ENCODE peak calls at places on chromosome 14, in eight cellular contexts. One of them, this sample, is unnamed.

GRCh38 chr14:99072433-99072832 is 199.6 kb downstream of the BCL11B start:
- DNase-seq in endodermal cell: no peak
- DNase-seq in adrenal gland: no peak
- DNase-seq in upper lobe of right lung: no peak
- DNase-seq in left ventricle myocardium inferior: no peak
- DNase-seq in heart right ventricle: no peak
- DNase-seq in stomach: no peak
- DNase-seq in foreskin keratinocyte: no peak
- DNase-seq in this sample: no peak

GRCh38 chr14:102318781-102319276 is 717 bp upstream of the ZNF839 start:
- DNase-seq in endodermal cell: no peak
- DNase-seq in adrenal gland: peak; percentile 30
- DNase-seq in upper lobe of right lung: no peak
- DNase-seq in left ventricle myocardium inferior: no peak
- DNase-seq in heart right ventricle: no peak
- DNase-seq in stomach: no peak
- DNase-seq in foreskin keratinocyte: no peak
- DNase-seq in this sample: no peak

GRCh38 chr14:102957222-102957621 is 34.8 kb downstream of the AMN start:
- DNase-seq in endodermal cell: no peak
- DNase-seq in adrenal gland: no peak
- DNase-seq in upper lobe of right lung: no peak
- DNase-seq in left ventricle myocardium inferior: no peak
- DNase-seq in heart right ventricle: no peak
- DNase-seq in stomach: no peak
- DNase-seq in foreskin keratinocyte: no peak
- DNase-seq in this sample: no peak

GRCh38 chr14:89139404-89140247 is 277.4 kb downstream of the FOXN3 start:
- DNase-seq in endodermal cell: peak; percentile 74
- DNase-seq in adrenal gland: no peak
- DNase-seq in upper lobe of right lung: no peak
- DNase-seq in left ventricle myocardium inferior: no peak
- DNase-seq in heart right ventricle: no peak
- DNase-seq in stomach: no peak
- DNase-seq in foreskin keratinocyte: no peak
- DNase-seq in this sample: no peak

GRCh38 chr14:27389402-27389801 is 791.6 kb upstream of the NOVA1 start:
- DNase-seq in endodermal cell: no peak
- DNase-seq in adrenal gland: no peak
- DNase-seq in upper lobe of right lung: no peak
- DNase-seq in left ventricle myocardium inferior: no peak
- DNase-seq in heart right ventricle: no peak
- DNase-seq in stomach: no peak
- DNase-seq in foreskin keratinocyte: no peak
- DNase-seq in this sample: no peak

GRCh38 chr14:45253754-45254300 is 825 bp upstream of the MIS18BP1 start:
- DNase-seq in endodermal cell: no peak
- DNase-seq in adrenal gland: peak; percentile 32
- DNase-seq in upper lobe of right lung: peak; percentile 75
- DNase-seq in left ventricle myocardium inferior: peak; percentile 32
- DNase-seq in heart right ventricle: peak; percentile 11
- DNase-seq in stomach: no peak
- DNase-seq in foreskin keratinocyte: no peak
- DNase-seq in this sample: peak; percentile 37

GRCh38 chr14:104117341-104118005 is 20.9 kb upstream of the KIF26A start:
- DNase-seq in endodermal cell: peak; percentile 67
- DNase-seq in adrenal gland: no peak
- DNase-seq in upper lobe of right lung: peak; percentile 70
- DNase-seq in left ventricle myocardium inferior: no peak
- DNase-seq in heart right ventricle: no peak
- DNase-seq in stomach: peak; percentile 35
- DNase-seq in foreskin keratinocyte: no peak
- DNase-seq in this sample: no peak

GRCh38 chr14:55976219-55976618 is 142.0 kb upstream of the PELI2 start:
- DNase-seq in endodermal cell: no peak
- DNase-seq in adrenal gland: no peak
- DNase-seq in upper lobe of right lung: no peak
- DNase-seq in left ventricle myocardium inferior: no peak
- DNase-seq in heart right ventricle: no peak
- DNase-seq in stomach: peak; percentile 56
- DNase-seq in foreskin keratinocyte: no peak
- DNase-seq in this sample: no peak

GRCh38 chr14:50821471-50822464 is 9.2 kb downstream of the NIN start:
- DNase-seq in endodermal cell: no peak
- DNase-seq in adrenal gland: no peak
- DNase-seq in upper lobe of right lung: peak; percentile 76
- DNase-seq in left ventricle myocardium inferior: peak; percentile 28
- DNase-seq in heart right ventricle: no peak
- DNase-seq in stomach: peak; percentile 41
- DNase-seq in foreskin keratinocyte: no peak
- DNase-seq in this sample: peak; percentile 53

GRCh38 chr14:102799684-102800562 is 22.7 kb downstream of the TRAF3 start:
- DNase-seq in endodermal cell: no peak
- DNase-seq in adrenal gland: no peak
- DNase-seq in upper lobe of right lung: no peak
- DNase-seq in left ventricle myocardium inferior: no peak
- DNase-seq in heart right ventricle: no peak
- DNase-seq in stomach: no peak
- DNase-seq in foreskin keratinocyte: no peak
- DNase-seq in this sample: no peak

GRCh38 chr14:73607241-73607640 is 5.1 kb upstream of the ACOT6 start:
- DNase-seq in endodermal cell: no peak
- DNase-seq in adrenal gland: no peak
- DNase-seq in upper lobe of right lung: no peak
- DNase-seq in left ventricle myocardium inferior: no peak
- DNase-seq in heart right ventricle: no peak
- DNase-seq in stomach: no peak
- DNase-seq in foreskin keratinocyte: no peak
- DNase-seq in this sample: no peak

GRCh38 chr14:52786887-52787286 is 4.5 kb downstream of the GNPNAT1 start:
- DNase-seq in endodermal cell: no peak
- DNase-seq in adrenal gland: no peak
- DNase-seq in upper lobe of right lung: no peak
- DNase-seq in left ventricle myocardium inferior: no peak
- DNase-seq in heart right ventricle: no peak
- DNase-seq in stomach: no peak
- DNase-seq in foreskin keratinocyte: no peak
- DNase-seq in this sample: no peak

GRCh38 chr14:73599494-73599893 is 7.8 kb downstream of the ACOT4 start:
- DNase-seq in endodermal cell: no peak
- DNase-seq in adrenal gland: no peak
- DNase-seq in upper lobe of right lung: no peak
- DNase-seq in left ventricle myocardium inferior: no peak
- DNase-seq in heart right ventricle: no peak
- DNase-seq in stomach: no peak
- DNase-seq in foreskin keratinocyte: no peak
- DNase-seq in this sample: no peak

GRCh38 chr14:67335781-67336180 is 23.8 kb downstream of the ATP6V1D start:
- DNase-seq in endodermal cell: peak; percentile 59
- DNase-seq in adrenal gland: no peak
- DNase-seq in upper lobe of right lung: no peak
- DNase-seq in left ventricle myocardium inferior: no peak
- DNase-seq in heart right ventricle: no peak
- DNase-seq in stomach: no peak
- DNase-seq in foreskin keratinocyte: no peak
- DNase-seq in this sample: no peak

GRCh38 chr14:74035556-74035955 is 16.4 kb downstream of the BBOF1 start:
- DNase-seq in endodermal cell: no peak
- DNase-seq in adrenal gland: no peak
- DNase-seq in upper lobe of right lung: no peak
- DNase-seq in left ventricle myocardium inferior: no peak
- DNase-seq in heart right ventricle: no peak
- DNase-seq in stomach: no peak
- DNase-seq in foreskin keratinocyte: no peak
- DNase-seq in this sample: no peak

GRCh38 chr14:103057372-103058208 is at the start of gene CDC42BPB:
- DNase-seq in endodermal cell: peak; percentile 95
- DNase-seq in adrenal gland: peak; percentile 91
- DNase-seq in upper lobe of right lung: peak; percentile 95
- DNase-seq in left ventricle myocardium inferior: peak; percentile 89
- DNase-seq in heart right ventricle: peak; percentile 89
- DNase-seq in stomach: peak; percentile 92
- DNase-seq in foreskin keratinocyte: peak; percentile 60
- DNase-seq in this sample: peak; percentile 93

GRCh38 chr14:101135796-101136742 is 232.5 kb upstream of the RTL1 start:
- DNase-seq in endodermal cell: peak; percentile 30
- DNase-seq in adrenal gland: no peak
- DNase-seq in upper lobe of right lung: no peak
- DNase-seq in left ventricle myocardium inferior: no peak
- DNase-seq in heart right ventricle: no peak
- DNase-seq in stomach: peak; percentile 14
- DNase-seq in foreskin keratinocyte: no peak
- DNase-seq in this sample: no peak

GRCh38 chr14:92945959-92946846 is 23.3 kb downstream of the CHGA start:
- DNase-seq in endodermal cell: no peak
- DNase-seq in adrenal gland: peak; percentile 23
- DNase-seq in upper lobe of right lung: peak; percentile 77
- DNase-seq in left ventricle myocardium inferior: peak; percentile 56
- DNase-seq in heart right ventricle: peak; percentile 54
- DNase-seq in stomach: peak; percentile 91
- DNase-seq in foreskin keratinocyte: no peak
- DNase-seq in this sample: peak; percentile 65

GRCh38 chr14:105275267-105275946 is 25.4 kb downstream of the BRF1 start:
- DNase-seq in endodermal cell: no peak
- DNase-seq in adrenal gland: no peak
- DNase-seq in upper lobe of right lung: no peak
- DNase-seq in left ventricle myocardium inferior: no peak
- DNase-seq in heart right ventricle: no peak
- DNase-seq in stomach: no peak
- DNase-seq in foreskin keratinocyte: no peak
- DNase-seq in this sample: no peak

GRCh38 chr14:105271224-105271890 is 23.0 kb downstream of the BTBD6 start:
- DNase-seq in endodermal cell: no peak
- DNase-seq in adrenal gland: no peak
- DNase-seq in upper lobe of right lung: no peak
- DNase-seq in left ventricle myocardium inferior: no peak
- DNase-seq in heart right ventricle: no peak
- DNase-seq in stomach: no peak
- DNase-seq in foreskin keratinocyte: no peak
- DNase-seq in this sample: no peak

GRCh38 chr14:105273062-105273461 is 24.7 kb downstream of the BTBD6 start:
- DNase-seq in endodermal cell: no peak
- DNase-seq in adrenal gland: no peak
- DNase-seq in upper lobe of right lung: peak; percentile 79
- DNase-seq in left ventricle myocardium inferior: no peak
- DNase-seq in heart right ventricle: no peak
- DNase-seq in stomach: peak; percentile 57
- DNase-seq in foreskin keratinocyte: no peak
- DNase-seq in this sample: no peak

GRCh38 chr14:105272623-105273022 is 24.3 kb downstream of the BTBD6 start:
- DNase-seq in endodermal cell: no peak
- DNase-seq in adrenal gland: no peak
- DNase-seq in upper lobe of right lung: no peak
- DNase-seq in left ventricle myocardium inferior: no peak
- DNase-seq in heart right ventricle: no peak
- DNase-seq in stomach: no peak
- DNase-seq in foreskin keratinocyte: no peak
- DNase-seq in this sample: no peak

DNA sequence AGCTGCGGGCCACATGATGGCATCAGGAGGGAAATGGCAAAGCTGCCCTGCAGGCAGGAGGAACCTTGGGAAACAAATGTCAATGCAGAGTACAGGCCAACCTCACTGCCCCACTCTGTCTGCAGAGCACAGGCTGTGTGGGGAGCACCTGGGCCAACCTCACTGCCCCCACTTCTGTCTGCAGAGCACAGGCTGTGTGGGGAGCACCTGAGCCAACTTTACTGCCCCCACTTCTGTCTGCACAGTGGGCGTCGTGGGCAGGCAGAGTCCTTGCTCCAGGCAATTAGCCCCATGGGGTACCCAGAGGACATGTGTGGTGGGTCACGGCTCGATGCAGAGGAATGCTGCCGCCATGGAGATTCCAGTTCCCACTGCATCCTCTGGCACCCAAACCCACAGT is 26.2 kb downstream of the BRF1 start:
- DNase-seq in endodermal cell: no peak
- DNase-seq in adrenal gland: no peak
- DNase-seq in upper lobe of right lung: no peak
- DNase-seq in left ventricle myocardium inferior: no peak
- DNase-seq in heart right ventricle: no peak
- DNase-seq in stomach: no peak
- DNase-seq in foreskin keratinocyte: no peak
- DNase-seq in this sample: no peak
- TF ChIP-seq CTCF in endodermal cell: no peak
- TF ChIP-seq CTCF in adrenal gland: no peak
- TF ChIP-seq CTCF in upper lobe of right lung: no peak
- TF ChIP-seq CTCF in left ventricle myocardium inferior: no peak
- TF ChIP-seq CTCF in heart right ventricle: no peak
- TF ChIP-seq CTCF in stomach: no peak
- TF ChIP-seq CTCF in foreskin keratinocyte: no peak
- TF ChIP-seq CTCF in this sample: no peak

GRCh38 chr14:23723911-23724310 is 87.7 kb downstream of the DHRS2 start:
- DNase-seq in endodermal cell: no peak
- DNase-seq in adrenal gland: no peak
- DNase-seq in upper lobe of right lung: no peak
- DNase-seq in left ventricle myocardium inferior: no peak
- DNase-seq in heart right ventricle: no peak
- DNase-seq in stomach: no peak
- DNase-seq in foreskin keratinocyte: no peak
- DNase-seq in this sample: peak; percentile 15
- H3K27ac ChIP-seq in endodermal cell: no peak overlapping the region
- H3K27ac ChIP-seq in adrenal gland: no peak overlapping the region
- H3K27ac ChIP-seq in upper lobe of right lung: no peak overlapping the region
- H3K27ac ChIP-seq in left ventricle myocardium inferior: no peak overlapping the region
- H3K27ac ChIP-seq in heart right ventricle: no peak overlapping the region
- H3K27ac ChIP-seq in stomach: no peak overlapping the region
- H3K27ac ChIP-seq in foreskin keratinocyte: no peak overlapping the region
- H3K27ac ChIP-seq in this sample: no peak overlapping the region

DNA sequence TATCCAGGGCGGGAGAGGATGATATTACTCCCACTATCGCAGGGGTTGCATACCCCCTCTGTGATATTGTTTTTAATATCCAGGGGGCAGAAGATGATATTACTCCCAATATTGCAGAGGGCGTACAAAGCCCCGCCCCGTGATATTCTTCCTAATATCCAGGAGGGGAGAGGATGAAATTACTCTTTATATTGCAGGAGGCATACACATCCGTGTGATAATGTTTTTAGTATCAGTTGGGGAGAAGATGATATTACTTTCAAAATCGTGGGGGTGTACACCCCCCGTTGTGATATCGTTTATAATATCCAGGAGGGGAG is 52.9 kb upstream of the OXA1L start:
- DNase-seq in endodermal cell: no peak
- DNase-seq in adrenal gland: no peak
- DNase-seq in upper lobe of right lung: no peak
- DNase-seq in left ventricle myocardium inferior: no peak
- DNase-seq in heart right ventricle: no peak
- DNase-seq in stomach: no peak
- DNase-seq in foreskin keratinocyte: no peak
- DNase-seq in this sample: no peak
- TF ChIP-seq CTCF in endodermal cell: no peak
- TF ChIP-seq CTCF in adrenal gland: no peak
- TF ChIP-seq CTCF in upper lobe of right lung: no peak
- TF ChIP-seq CTCF in left ventricle myocardium inferior: no peak
- TF ChIP-seq CTCF in heart right ventricle: no peak
- TF ChIP-seq CTCF in stomach: no peak
- TF ChIP-seq CTCF in foreskin keratinocyte: no peak
- TF ChIP-seq CTCF in this sample: no peak

GRCh38 chr14:49732896-49733295 is 35.1 kb upstream of the KLHDC2 start:
- DNase-seq in endodermal cell: no peak
- DNase-seq in adrenal gland: no peak
- DNase-seq in upper lobe of right lung: no peak
- DNase-seq in left ventricle myocardium inferior: no peak
- DNase-seq in heart right ventricle: no peak
- DNase-seq in stomach: no peak
- DNase-seq in foreskin keratinocyte: no peak
- DNase-seq in this sample: no peak
- H3K27ac ChIP-seq in endodermal cell: no peak overlapping the region
- H3K27ac ChIP-seq in adrenal gland: no peak overlapping the region
- H3K27ac ChIP-seq in upper lobe of right lung: no peak overlapping the region
- H3K27ac ChIP-seq in left ventricle myocardium inferior: no peak overlapping the region
- H3K27ac ChIP-seq in heart right ventricle: no peak overlapping the region
- H3K27ac ChIP-seq in stomach: no peak overlapping the region
- H3K27ac ChIP-seq in foreskin keratinocyte: no peak overlapping the region
- H3K27ac ChIP-seq in this sample: no peak overlapping the region

GRCh38 chr14:91858536-91859275 is 8.6 kb downstream of the TC2N start:
- DNase-seq in endodermal cell: peak; percentile 75
- DNase-seq in adrenal gland: no peak
- DNase-seq in upper lobe of right lung: no peak
- DNase-seq in left ventricle myocardium inferior: no peak
- DNase-seq in heart right ventricle: no peak
- DNase-seq in stomach: no peak
- DNase-seq in foreskin keratinocyte: no peak
- DNase-seq in this sample: no peak
- TF ChIP-seq CTCF in endodermal cell: peak; percentile 59
- TF ChIP-seq CTCF in adrenal gland: no peak
- TF ChIP-seq CTCF in upper lobe of right lung: no peak
- TF ChIP-seq CTCF in left ventricle myocardium inferior: no peak
- TF ChIP-seq CTCF in heart right ventricle: no peak
- TF ChIP-seq CTCF in stomach: no peak
- TF ChIP-seq CTCF in foreskin keratinocyte: no peak
- TF ChIP-seq CTCF in this sample: no peak